ENCODE peak calls at places on chromosomes 13 and 19, in nine cellular contexts. E is CD8-positive, alpha-beta memory T cell; I is mammary epithelial cell; O is cardiac muscle cell; C is A549; M is astrocyte; Q is keratinocyte; Y is fibroblast of lung; R is psoas muscle. G is an unnamed sample.

GRCh38 chr19:275958-276646 is 15.1 kb downstream of the PLPP2 start:
- DNase-seq in O (no peak), Q (no peak), M (no peak), E (no peak), R (no peak), Y (no peak), I (no peak), C (no peak), G (no peak)

GRCh38 chr13:20964904-20965303 is 62.4 kb upstream of the XPO4 start:
- DNase-seq in E (no peak), O (peak; percentile 34), I (no peak), C (no peak), Y (peak; percentile 55), Q (no peak), M (peak; percentile 40), R (no peak), G (no peak)

GRCh38 chr13:110374644-110375370 is 67.7 kb downstream of the COL4A2 start:
- DNase-seq in Q (no peak), E (no peak), M (no peak), C (no peak), Y (no peak), R (no peak), I (no peak), O (no peak), G (no peak)

GRCh38 chr13:21703846-21704245 is 33.0 kb downstream of the FGF9 start:
- DNase-seq in I (no peak), M (no peak), C (peak; percentile 18), O (no peak), Q (no peak), E (no peak), R (no peak), Y (no peak), G (no peak)

GRCh38 chr13:49308104-49308875 is 60.6 kb downstream of the CDADC1 start:
- DNase-seq in Q (no peak), O (peak; percentile 81), Y (peak; percentile 55), M (peak; percentile 39), E (no peak), R (peak; percentile 85), I (no peak), C (no peak), G (no peak)

GRCh38 chr19:6062274-6062673 is 48.0 kb downstream of the RFX2 start:
- DNase-seq in C (no peak), Y (peak; percentile 58), O (peak; percentile 45), M (peak; percentile 40), E (no peak), I (no peak), Q (no peak), R (peak; percentile 50), G (no peak)

GRCh38 chr19:13241321-13242104 is 91.3 kb downstream of the IER2 start:
- DNase-seq in E (peak; percentile 23), M (no peak), R (no peak), I (peak; percentile 9), Y (no peak), Q (no peak), O (no peak), C (no peak), G (no peak)

GRCh38 chr19:9406798-9407352 is 28.5 kb downstream of the ZNF266 start:
- DNase-seq in I (peak; percentile 78), Q (peak; percentile 26), C (peak; percentile 76), M (peak; percentile 78), O (peak; percentile 92), R (peak; percentile 81), Y (peak; percentile 87), E (peak; percentile 4), G (peak; percentile 41)

GRCh38 chr13:49545661-49546060 is 39.7 kb downstream of the RCBTB1 start:
- DNase-seq in O (no peak), M (no peak), C (no peak), I (no peak), Q (no peak), E (no peak), Y (no peak), R (no peak), G (no peak)

GRCh38 chr13:113745059-113745458 is 14.0 kb upstream of the TMEM255B start:
- DNase-seq in C (no peak), M (no peak), O (no peak), E (no peak), Y (no peak), I (no peak), R (no peak), Q (no peak), G (no peak)

GRCh38 chr13:31073859-31074718 is 87.6 kb downstream of the HSPH1 start:
- DNase-seq in M (peak; percentile 25), Y (peak; percentile 36), R (no peak), C (no peak), I (peak; percentile 41), Q (no peak), O (peak; percentile 56), E (no peak), G (no peak)

GRCh38 chr19:38317104-38317612 is 1.4 kb upstream of the YIF1B start:
- DNase-seq in C (no peak), Q (no peak), R (no peak), I (no peak), M (no peak), E (peak; percentile 15), Y (no peak), O (no peak), G (peak; percentile 40)

GRCh38 chr19:52735734-52736133 is 890 bp upstream of the ZNF611 start:
- DNase-seq in O (peak; percentile 50), Y (peak; percentile 72), E (no peak), C (no peak), M (peak; percentile 60), I (peak; percentile 79), Q (no peak), R (peak; percentile 77), G (no peak)

GRCh38 chr19:13169769-13170168 is 19.6 kb downstream of the IER2 start:
- DNase-seq in R (no peak), Q (no peak), M (peak; percentile 48), Y (peak; percentile 66), E (no peak), I (peak; percentile 89), C (peak; percentile 89), O (peak; percentile 22), G (no peak)

GRCh38 chr19:3816566-3817218 is 30.5 kb upstream of the MATK start:
- DNase-seq in E (no peak), I (no peak), C (no peak), Q (no peak), M (no peak), R (no peak), O (no peak), Y (no peak), G (no peak)

GRCh38 chr13:113152894-113153809 is 5.3 kb upstream of the PROZ start:
- DNase-seq in M (peak; percentile 22), Y (peak; percentile 37), R (peak; percentile 63), C (peak; percentile 10), O (peak; percentile 68), I (no peak), E (peak; percentile 23), Q (no peak), G (no peak)

GRCh38 chr13:98519976-98520375 is 56.9 kb downstream of the STK24 start:
- DNase-seq in E (no peak), R (no peak), C (no peak), I (no peak), Q (no peak), O (no peak), M (no peak), Y (no peak), G (no peak)

GRCh38 chr13:102280366-102280765 is 121.5 kb downstream of the FGF14 start:
- DNase-seq in M (no peak), I (no peak), Y (peak; percentile 19), C (no peak), Q (no peak), E (no peak), R (no peak), O (no peak), G (no peak)

GRCh38 chr19:32309711-32310390 is 35.6 kb upstream of the ZNF507 start:
- DNase-seq in C (no peak), M (no peak), Q (no peak), O (peak; percentile 6), R (no peak), E (no peak), Y (no peak), I (no peak), G (no peak)

GRCh38 chr19:18860302-18860700 is 28.5 kb downstream of the UPF1 start:
- DNase-seq in M (no peak), R (no peak), E (no peak), Q (no peak), I (no peak), O (no peak), Y (no peak), C (no peak), G (no peak)

GRCh38 chr19:41000310-41000737 is 9.2 kb downstream of the CYP2B6 start:
- DNase-seq in O (no peak), E (no peak), Q (no peak), I (peak; percentile 41), M (no peak), Y (no peak), C (peak; percentile 53), R (no peak), G (no peak)

GRCh38 chr13:23613971-23614370 is 43.8 kb downstream of the TNFRSF19 start:
- DNase-seq in I (no peak), Y (no peak), R (no peak), E (no peak), C (no peak), Q (no peak), M (no peak), O (no peak), G (no peak)
- H3K4me1 ChIP-seq in I (peaks cover 12% of the 10 kb centered on the region), Y (peaks cover 29% of the 10 kb centered on the region), R (peaks cover 8% of the 10 kb centered on the region), E (no peaks in the 10 kb centered on the region), C (peaks cover 22% of the 10 kb centered on the region), Q (peaks cover 24% of the 10 kb centered on the region), M (peaks cover 56% of the 10 kb centered on the region), O (no peaks in the 10 kb centered on the region), G (no peaks in the 10 kb centered on the region)

DNA sequence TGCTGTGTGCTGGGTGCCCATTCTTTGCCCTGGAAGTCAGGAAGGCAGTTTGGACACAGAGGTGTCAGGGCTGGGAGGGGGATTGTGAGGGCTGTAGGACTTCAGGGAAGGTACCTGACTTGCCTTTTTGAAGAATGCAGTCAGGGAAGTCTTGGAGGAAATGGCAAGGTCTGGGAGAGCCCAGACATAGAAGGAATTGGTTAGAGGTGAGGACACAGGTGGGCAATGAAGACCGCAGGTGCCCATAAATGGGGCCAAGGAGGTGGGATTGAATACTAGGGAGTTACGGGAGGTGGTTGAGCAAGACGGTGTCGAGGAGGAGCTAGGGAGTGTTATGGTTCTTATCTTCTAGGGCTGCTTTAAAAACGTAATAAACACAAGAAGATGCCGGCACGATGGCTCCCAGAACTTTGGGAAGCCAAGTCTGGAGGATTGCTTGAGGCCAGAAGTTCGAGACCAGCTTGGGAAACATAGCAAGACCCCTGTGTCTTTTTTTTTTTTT is 1.4 kb upstream of the DDA1 start:
- DNase-seq in I (no peak), O (no peak), Q (no peak), Y (no peak), M (no peak), R (no peak), C (no peak), E (no peak), G (no peak)
- H3K27ac ChIP-seq in I (no peak overlapping the region), O (no peak overlapping the region), Q (no peak overlapping the region), Y (no peak overlapping the region), M (no peak overlapping the region), R (peak overlapping the region; percentile 0), C (no peak overlapping the region), E (no peak overlapping the region), G (no peak overlapping the region)

GRCh38 chr19:45403781-45404556 is 900 bp downstream of the PPP1R13L start:
- DNase-seq in M (no peak), R (peak; percentile 47), E (peak; percentile 36), Q (peak; percentile 75), I (peak; percentile 60), Y (no peak), C (peak; percentile 80), O (peak; percentile 35), G (peak; percentile 53)
- H3K4me3 ChIP-seq in M (peak overlapping the region; percentile 90), R (peak overlapping the region; percentile 80), E (peak overlapping the region; percentile 64), Q (peak overlapping the region; percentile 96), I (peak overlapping the region; percentile 91), Y (peak overlapping the region; percentile 93), C (peak overlapping the region; percentile 66), O (peak overlapping the region; percentile 71), G (no peak overlapping the region)

GRCh38 chr19:45100202-45100600 is 7.2 kb downstream of the PPP1R37 start:
- DNase-seq in Q (no peak), E (no peak), R (no peak), Y (no peak), I (no peak), M (no peak), O (no peak), C (no peak), G (no peak)
- H3K4me1 ChIP-seq in Q (peaks cover 33% of the 10 kb centered on the region), E (peaks cover 64% of the 10 kb centered on the region), R (peaks cover 95% of the 10 kb centered on the region), Y (peaks cover 42% of the 10 kb centered on the region), I (peaks cover 52% of the 10 kb centered on the region), M (peaks cover 53% of the 10 kb centered on the region), O (peaks cover 20% of the 10 kb centered on the region), C (peaks cover 54% of the 10 kb centered on the region), G (peaks cover 47% of the 10 kb centered on the region)